ENCODE peak calls at places on chromosomes 16 and 17, in six cellular contexts. V is HepG2, B is colonic mucosa, F is fibroblast of lung, I is astrocyte, L is H9. N is an unnamed sample.

GRCh38 chr17:79776378-79777165 is 1.4 kb upstream of the CBX2 start:
- DNase-seq in V (peak; percentile 44), B (no peak), F (no peak), I (no peak), L (no peak), N (no peak)

GRCh38 chr16:72990003-72990521 is 57.9 kb downstream of the ZFHX3 start:
- DNase-seq in V (no peak), B (peak; percentile 69), F (peak; percentile 80), I (peak; percentile 72), L (no peak), N (no peak)

GRCh38 chr16:29985271-29985811 is 10.1 kb downstream of the HIRIP3 start:
- DNase-seq in V (no peak), B (no peak), F (no peak), I (no peak), L (no peak), N (peak; percentile 32)

GRCh38 chr17:1649844-1650409 is at the start of gene RILP:
- DNase-seq in V (peak; percentile 89), B (peak; percentile 91), F (peak; percentile 40), I (no peak), L (peak; percentile 85), N (peak; percentile 56)

GRCh38 chr17:65292430-65292829 is 155.3 kb downstream of the RGS9 start:
- DNase-seq in V (no peak), B (no peak), F (peak; percentile 16), I (no peak), L (no peak), N (no peak)

GRCh38 chr17:15909481-15909991 is 35.4 kb upstream of the ADORA2B start:
- DNase-seq in V (peak; percentile 21), B (no peak), F (no peak), I (no peak), L (no peak), N (no peak)

GRCh38 chr16:63789603-63790002 is 1332.3 kb downstream of the CDH11 start:
- DNase-seq in V (no peak), B (no peak), F (no peak), I (no peak), L (no peak), N (peak; percentile 78)

GRCh38 chr16:81198635-81199034 is 39.9 kb upstream of the BCO1 start:
- DNase-seq in V (peak; percentile 59), B (no peak), F (no peak), I (no peak), L (peak; percentile 36), N (no peak)

GRCh38 chr17:76337413-76337777 is 16.3 kb downstream of the PRPSAP1 start:
- DNase-seq in V (no peak), B (no peak), F (peak; percentile 54), I (peak; percentile 39), L (no peak), N (no peak)

GRCh38 chr17:9470171-9470570 is 105.4 kb downstream of the STX8 start:
- DNase-seq in V (no peak), B (no peak), F (peak; percentile 44), I (peak; percentile 34), L (no peak), N (no peak)

GRCh38 chr16:70416748-70417616 is 21.9 kb downstream of the ST3GAL2 start:
- DNase-seq in V (peak; percentile 58), B (peak; percentile 49), F (no peak), I (no peak), L (no peak), N (no peak)

GRCh38 chr17:83098241-83099085 is 19.1 kb downstream of the METRNL start:
- DNase-seq in V (no peak), B (no peak), F (no peak), I (no peak), L (no peak), N (no peak)

GRCh38 chr17:78384479-78385175 is 6.2 kb downstream of the PGS1 start:
- DNase-seq in V (no peak), B (no peak), F (no peak), I (no peak), L (no peak), N (no peak)

GRCh38 chr16:13426279-13426678 is 493.7 kb upstream of the ERCC4 start:
- DNase-seq in V (peak; percentile 60), B (no peak), F (no peak), I (no peak), L (peak; percentile 53), N (peak; percentile 51)

GRCh38 chr17:38918129-38918913 is 7.1 kb upstream of the LASP1NB start:
- DNase-seq in V (no peak), B (no peak), F (no peak), I (no peak), L (peak; percentile 77), N (no peak)

GRCh38 chr17:79977711-79978544 is 57.7 kb downstream of the TBC1D16 start:
- DNase-seq in V (no peak), B (no peak), F (peak; percentile 19), I (no peak), L (peak; percentile 31), N (no peak)

GRCh38 chr16:67256701-67257230 is 8.0 kb downstream of the SLC9A5 start:
- DNase-seq in V (no peak), B (no peak), F (no peak), I (no peak), L (no peak), N (peak; percentile 38)

GRCh38 chr17:17757944-17758343 is 76.7 kb downstream of the RAI1 start:
- DNase-seq in V (no peak), B (no peak), F (no peak), I (no peak), L (no peak), N (no peak)

GRCh38 chr16:55555436-55555835 is 11.0 kb upstream of the CAPNS2 start:
- DNase-seq in V (no peak), B (no peak), F (peak; percentile 48), I (peak; percentile 32), L (no peak), N (no peak)

GRCh38 chr16:66618588-66618987 is 14.1 kb downstream of the CMTM3 start:
- DNase-seq in V (no peak), B (no peak), F (peak; percentile 99), I (peak; percentile 99), L (no peak), N (no peak)

GRCh38 chr17:35896011-35896587 is 15.9 kb upstream of the CCL5 start:
- DNase-seq in V (no peak), B (no peak), F (no peak), I (no peak), L (no peak), N (no peak)

GRCh38 chr17:46029627-46030026 is 30.6 kb downstream of the STH start:
- DNase-seq in V (no peak), B (no peak), F (no peak), I (no peak), L (no peak), N (no peak)

GRCh38 chr16:813204-813915 is 12.8 kb upstream of the GNG13 start:
- DNase-seq in V (peak; percentile 12), B (no peak), F (no peak), I (no peak), L (peak; percentile 78), N (peak; percentile 70)

DNA sequence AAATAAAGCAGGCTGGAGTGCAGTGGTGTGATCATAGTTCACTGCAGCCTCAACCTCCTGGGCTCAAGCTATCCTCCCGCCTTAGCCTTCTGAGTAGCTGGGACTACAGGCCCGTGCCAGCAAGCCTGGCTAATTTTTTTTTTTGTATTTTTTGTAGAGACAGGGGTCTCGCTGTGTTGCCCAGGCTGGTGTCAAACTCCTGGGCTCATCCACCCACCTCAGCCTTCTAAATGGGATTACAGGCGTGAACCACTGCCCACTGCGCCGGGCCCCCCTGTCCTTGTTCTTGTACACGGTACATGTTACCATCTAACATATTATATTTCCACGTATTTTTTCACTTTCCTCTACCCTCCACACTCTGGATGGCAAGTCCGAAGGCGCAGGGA is 3.1 kb upstream of the CDH3 start:
- DNase-seq in V (no peak), B (no peak), F (no peak), I (no peak), L (no peak), N (no peak)
- H3K27me3 ChIP-seq in V (peaks cover 15% of the 10 kb centered on the region), B (peaks cover 36% of the 10 kb centered on the region), F (peaks cover 20% of the 10 kb centered on the region), I (peaks cover 26% of the 10 kb centered on the region), L (no peaks in the 10 kb centered on the region), N (no peaks in the 10 kb centered on the region)

DNA sequence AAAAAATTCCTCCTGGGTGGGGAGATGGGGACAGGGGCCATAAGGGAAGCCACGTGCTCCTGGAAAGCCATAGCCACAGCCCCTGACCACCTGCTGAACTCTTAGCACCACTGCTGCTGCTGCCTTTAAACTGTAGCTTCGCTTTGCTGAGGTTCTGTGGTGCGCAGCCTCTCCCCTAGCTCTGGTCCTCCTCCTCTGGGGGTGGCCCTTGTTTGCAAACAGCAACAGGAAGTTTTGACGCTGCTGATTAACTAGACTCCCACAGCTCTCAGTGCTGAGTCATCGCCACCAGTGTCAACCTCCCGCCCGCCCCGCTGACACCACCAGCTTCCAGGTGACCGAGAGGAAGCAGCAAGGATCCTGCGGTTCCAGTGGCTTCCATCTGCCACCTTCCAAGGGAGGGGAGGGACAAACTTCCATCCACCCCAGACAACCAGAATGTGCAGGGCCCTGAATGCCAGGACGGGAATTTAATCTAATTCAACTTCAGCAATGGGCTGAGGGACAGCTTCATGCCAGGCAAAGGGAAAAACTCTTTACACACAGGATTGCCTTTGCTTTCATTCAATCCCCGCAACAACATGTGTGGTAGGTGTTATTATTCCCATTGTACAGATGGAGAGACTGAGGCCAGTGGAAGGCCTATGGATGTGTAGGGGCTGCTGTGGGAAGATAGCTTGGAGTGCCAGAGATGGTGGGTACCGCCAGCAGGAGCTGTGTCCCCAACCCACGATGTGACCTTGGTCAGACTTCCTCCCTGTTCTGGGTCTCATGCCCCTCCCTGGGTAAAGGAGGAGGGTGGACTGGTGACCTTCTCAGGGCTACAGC is 8.1 kb upstream of the KIFC3 start:
- DNase-seq in V (peak; percentile 92), B (peak; percentile 90), F (peak; percentile 83), I (peak; percentile 77), L (peak; percentile 86), N (no peak)
- H3K9ac ChIP-seq in V (peak overlapping the region; percentile 45), B (no peak overlapping the region), F (no peak overlapping the region), I (peak overlapping the region; percentile 16), L (no peak overlapping the region), N (no peak overlapping the region)

GRCh38 chr17:7146115-7146514 is 31.5 kb upstream of the ASGR2 start:
- DNase-seq in V (no peak), B (no peak), F (peak; percentile 35), I (peak; percentile 16), L (no peak), N (no peak)
- H3K27me3 ChIP-seq in V (no peaks in the 10 kb centered on the region), B (no peaks in the 10 kb centered on the region), F (peaks cover 13% of the 10 kb centered on the region), I (peaks cover 20% of the 10 kb centered on the region), L (no peaks in the 10 kb centered on the region), N (no peaks in the 10 kb centered on the region)

GRCh38 chr16:85902366-85903155 is 3.6 kb downstream of the IRF8 start:
- DNase-seq in V (no peak), B (no peak), F (no peak), I (no peak), L (no peak), N (peak; percentile 71)
- H3K9ac ChIP-seq in V (no peak overlapping the region), B (no peak overlapping the region), F (no peak overlapping the region), I (no peak overlapping the region), L (no peak overlapping the region), N (peak overlapping the region; percentile 91)

GRCh38 chr17:33709881-33710280 is 416.8 kb upstream of the ASIC2 start:
- DNase-seq in V (no peak), B (no peak), F (no peak), I (no peak), L (no peak), N (no peak)
- H3K27me3 ChIP-seq in V (no peaks in the 10 kb centered on the region), B (no peaks in the 10 kb centered on the region), F (no peaks in the 10 kb centered on the region), I (no peaks in the 10 kb centered on the region), L (no peaks in the 10 kb centered on the region), N (no peaks in the 10 kb centered on the region)

DNA sequence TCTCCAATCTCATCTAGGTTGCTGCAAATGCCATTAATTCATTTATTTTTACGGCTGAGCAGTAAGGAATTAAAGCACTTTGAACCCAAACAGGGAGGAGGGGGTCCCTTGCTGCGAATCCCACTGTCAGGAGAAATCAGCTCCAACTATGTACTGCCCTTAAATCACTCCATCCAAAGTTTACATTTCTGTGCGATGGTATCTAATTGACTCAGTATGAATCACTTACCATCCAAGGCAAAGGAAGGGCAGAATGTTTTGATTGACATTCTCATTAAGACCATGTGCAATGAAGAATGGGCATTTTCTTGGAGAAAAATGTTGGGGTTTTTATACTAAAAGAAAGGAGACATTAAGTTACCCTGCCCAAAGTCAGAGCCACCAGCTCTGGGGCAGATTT is 47.7 kb upstream of the XYLT1 start:
- DNase-seq in V (no peak), B (no peak), F (peak; percentile 97), I (peak; percentile 97), L (no peak), N (no peak)
- H3K9ac ChIP-seq in V (no peak overlapping the region), B (no peak overlapping the region), F (no peak overlapping the region), I (peak overlapping the region; percentile 71), L (no peak overlapping the region), N (no peak overlapping the region)

N was measured in Karpas-422.